ENCODE peak calls at places on chromosomes 3 and 15, in four cellular contexts. K is HepG2, W is WTC11, P is GM12878. T is an unnamed sample.

GRCh38 chr3:14150078-14150477 is 25.2 kb downstream of the TMEM43 start:
- DNase-seq in W (no peak), K (no peak), P (no peak), T (no peak)

GRCh38 chr3:29195055-29195454 is 85.8 kb upstream of the RBMS3 start:
- DNase-seq in W (no peak), P (no peak), K (no peak), T (no peak)

GRCh38 chr15:76206325-76206976 is 104.8 kb downstream of the ETFA start:
- DNase-seq in W (no peak), P (no peak), K (no peak), T (no peak)

GRCh38 chr15:99485153-99485947 is 80.4 kb upstream of the MEF2A start:
- DNase-seq in W (no peak), K (no peak), P (no peak), T (no peak)

GRCh38 chr3:124266517-124266916 is 274.6 kb upstream of the ROPN1 start:
- DNase-seq in W (no peak), P (no peak), K (no peak), T (no peak)

GRCh38 chr3:190003730-190004129 is 117.0 kb downstream of the P3H2 start:
- DNase-seq in W (no peak), P (no peak), K (no peak), T (no peak)

GRCh38 chr3:147937341-147937740 is 528.2 kb downstream of the ZIC1 start:
- DNase-seq in P (no peak), W (no peak), K (no peak), T (no peak)

GRCh38 chr15:92637621-92638020 is 18.0 kb downstream of the FAM174B start:
- DNase-seq in W (no peak), P (no peak), K (no peak), T (no peak)

GRCh38 chr3:115975796-115976195 is 352.5 kb downstream of the GAP43 start:
- DNase-seq in W (no peak), P (no peak), K (no peak), T (no peak)

GRCh38 chr3:129892486-129892856 is 1.0 kb downstream of the TMCC1 start:
- DNase-seq in W (no peak), P (no peak), K (no peak), T (no peak)

GRCh38 chr15:33675246-33675645 is 293.1 kb upstream of the CHRM5 start:
- DNase-seq in W (no peak), P (no peak), K (no peak), T (peak)

GRCh38 chr3:193594946-193595689 is 2.1 kb downstream of the OPA1 start:
- DNase-seq in K (no peak), P (no peak), W (no peak), T (no peak)

GRCh38 chr3:71579934-71580318 is 3.6 kb downstream of the FOXP1 start:
- DNase-seq in K (peak), P (no peak), W (no peak), T (peak)

GRCh38 chr15:96593735-96594134 is 263.2 kb downstream of the NR2F2 start:
- DNase-seq in W (no peak), P (no peak), K (no peak), T (no peak)

GRCh38 chr15:58182460-58183163 is 44.4 kb downstream of the AQP9 start:
- DNase-seq in W (peak), K (peak), P (no peak), T (peak)

GRCh38 chr15:61654918-61655317 is 405.3 kb downstream of the VPS13C start:
- DNase-seq in W (no peak), K (no peak), P (no peak), T (no peak)

GRCh38 chr3:58200846-58201355 is 9.9 kb downstream of the DNASE1L3 start:
- DNase-seq in W (no peak), P (no peak), K (no peak), T (no peak)

GRCh38 chr3:127578802-127579201 is 11.7 kb downstream of the TPRA1 start:
- DNase-seq in P (no peak), W (no peak), K (no peak), T (no peak)
- TF ChIP-seq NR2C2 in P (no peak), W (no peak), K (no peak), T (no peak)

GRCh38 chr15:57158589-57158988 is 217.7 kb upstream of the CGNL1 start:
- DNase-seq in K (no peak), P (no peak), W (no peak), T (no peak)
- TF ChIP-seq NR2C2 in K (no peak), P (no peak), W (no peak), T (no peak)

DNA sequence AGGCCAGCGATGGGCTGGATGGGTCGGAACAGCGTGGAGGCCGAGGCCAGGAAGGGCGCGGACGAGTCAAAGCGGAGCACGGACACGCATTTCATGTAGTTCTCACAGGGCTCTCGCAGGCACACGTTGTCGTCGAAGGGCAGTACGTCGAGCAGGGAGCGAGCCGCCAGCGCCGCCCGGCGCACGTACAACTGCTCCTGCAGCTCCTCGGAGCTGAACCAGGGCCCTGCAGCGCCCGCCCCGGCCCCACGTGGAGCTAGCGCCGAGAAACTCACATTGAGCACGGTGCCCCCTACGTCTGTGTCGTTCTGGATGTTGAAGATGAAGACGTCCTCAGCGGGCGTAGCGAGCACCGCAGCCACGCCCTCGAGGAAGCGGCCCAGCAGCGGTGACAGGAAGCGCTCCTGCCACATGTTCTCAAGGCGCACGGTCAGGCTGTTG is 5.8 kb downstream of the CELSR3 start:
- DNase-seq in W (no peak), K (no peak), P (no peak), T (no peak)
- TF ChIP-seq NR2C2 in W (peak), K (no peak), P (no peak), T (no peak)

GRCh38 chr3:80771085-80771484 is 990.4 kb downstream of the GBE1 start:
- DNase-seq in K (no peak), W (no peak), P (peak), T (peak)

GRCh38 chr3:80769683-80770082 is 991.8 kb downstream of the GBE1 start:
- DNase-seq in W (peak), P (no peak), K (no peak), T (peak)

GRCh38 chr3:80767599-80767998 is 993.8 kb downstream of the GBE1 start:
- DNase-seq in P (no peak), K (no peak), W (no peak), T (no peak)

DNA sequence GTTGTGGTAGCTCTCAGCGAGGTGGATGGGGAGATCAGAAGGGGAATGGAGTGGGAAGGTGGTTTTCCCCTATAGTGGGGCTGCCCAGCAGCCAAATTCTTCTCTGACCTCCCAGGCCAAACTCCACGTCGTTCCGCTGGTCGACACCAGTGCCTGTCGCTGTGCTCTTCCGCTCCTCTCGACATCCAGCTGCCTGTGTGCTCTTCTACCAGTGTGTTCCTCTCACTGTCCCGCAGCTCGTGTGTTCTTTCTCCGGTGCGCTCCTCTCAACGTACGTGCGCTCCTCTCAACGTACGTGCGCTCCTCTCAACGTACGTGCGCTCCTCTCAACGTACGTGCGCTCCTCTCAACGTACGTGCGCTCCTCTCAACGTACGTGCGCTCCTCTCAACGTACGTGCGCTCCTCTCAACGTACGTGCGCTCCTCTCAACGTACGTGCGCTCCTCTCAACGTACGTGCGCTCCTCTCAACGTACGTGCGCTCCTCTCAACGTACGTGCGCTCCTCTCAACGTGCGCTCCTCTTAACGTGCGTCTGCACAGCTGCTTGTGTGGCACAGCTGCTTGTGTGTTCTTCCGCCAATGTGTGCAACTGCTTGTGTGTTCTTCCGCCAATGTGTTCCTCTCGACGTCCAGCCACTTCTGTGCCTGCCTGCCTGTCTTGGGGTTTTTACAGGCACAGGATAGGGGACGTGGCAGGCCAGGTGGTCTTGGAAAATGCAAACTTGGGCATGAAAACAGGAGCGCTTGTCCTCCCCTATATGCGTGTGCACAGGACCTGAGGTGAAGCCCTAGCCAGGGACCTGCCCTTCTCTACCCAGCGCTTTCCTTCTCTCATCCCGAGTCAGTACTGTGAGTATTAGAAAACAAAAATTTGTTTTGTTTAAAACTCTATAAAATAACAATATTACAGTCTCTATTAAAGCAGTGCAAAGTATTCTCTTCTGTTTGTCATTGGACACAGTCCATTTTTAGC is 991.1 kb downstream of the GBE1 start:
- DNase-seq in P (peak), W (no peak), K (no peak), T (peak)
- TF ChIP-seq NR2C2 in P (no peak), W (no peak), K (no peak), T (no peak)

DNA sequence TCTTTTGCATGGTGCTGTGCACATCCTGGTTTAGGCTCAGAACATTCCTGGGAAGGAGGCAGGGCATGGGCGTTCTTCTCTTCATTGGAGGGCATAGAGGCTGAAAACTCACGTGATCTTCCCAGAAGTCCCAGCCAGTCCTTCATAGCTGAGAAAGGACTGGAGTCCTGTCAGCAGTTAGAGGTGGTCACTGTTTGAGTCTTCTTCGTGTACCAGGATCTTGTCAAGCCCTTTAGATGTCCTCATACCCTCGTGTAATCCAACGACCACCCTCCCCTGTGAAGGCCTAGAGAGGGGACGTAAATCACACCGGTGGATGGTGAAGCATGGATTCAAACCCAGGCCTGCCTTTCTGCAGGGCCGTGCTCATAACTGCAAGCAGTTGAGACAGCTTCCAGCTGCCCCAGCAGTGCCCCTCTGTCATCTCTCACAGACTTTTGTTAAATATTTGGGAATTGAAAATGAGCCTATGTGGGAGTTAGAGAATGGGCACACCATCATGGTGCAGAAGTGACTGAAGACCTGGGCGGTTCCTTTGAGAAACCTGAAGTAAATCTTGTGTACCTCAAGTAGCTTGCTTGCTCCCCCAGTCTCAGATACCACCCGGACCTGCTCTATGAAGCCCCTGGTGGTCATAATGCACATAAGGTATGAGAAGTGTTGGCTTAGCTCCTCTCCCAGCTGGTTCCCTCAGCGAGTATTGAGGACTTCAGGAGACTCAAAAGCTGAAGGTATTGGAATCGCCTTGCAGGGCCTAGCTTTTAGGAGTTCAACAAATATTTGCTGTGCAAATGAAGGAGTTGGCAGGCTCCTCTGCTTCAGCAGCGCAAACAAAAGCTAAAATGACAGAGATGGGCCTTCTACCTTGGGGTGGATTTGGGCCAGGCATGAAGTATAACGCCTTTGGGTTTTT is 1.4 kb downstream of the CMTM8 start:
- DNase-seq in W (peak), K (peak), P (no peak), T (peak)
- TF ChIP-seq NR2C2 in W (no peak), K (no peak), P (no peak), T (no peak)

GRCh38 chr3:195570912-195571311 is 12.8 kb downstream of the APOD start:
- DNase-seq in P (no peak), W (no peak), K (no peak), T (no peak)
- TF ChIP-seq NR2C2 in P (no peak), W (no peak), K (no peak), T (no peak)

GRCh38 chr3:182259579-182259978 is 533.7 kb upstream of the ATP11B start:
- DNase-seq in P (no peak), K (no peak), W (peak), T (no peak)

GRCh38 chr3:182261084-182261483 is 532.2 kb upstream of the ATP11B start:
- DNase-seq in P (no peak), W (no peak), K (no peak), T (no peak)

GRCh38 chr3:182255095-182255600 is 538.2 kb upstream of the ATP11B start:
- DNase-seq in W (no peak), K (no peak), P (no peak), T (no peak)

GRCh38 chr3:182257361-182257760 is 535.9 kb upstream of the ATP11B start:
- DNase-seq in P (no peak), K (no peak), W (no peak), T (no peak)

GRCh38 chr3:182258538-182259177 is 534.6 kb upstream of the ATP11B start:
- DNase-seq in K (peak), P (no peak), W (no peak), T (no peak)
- TF ChIP-seq NR2C2 in K (no peak), P (no peak), W (no peak), T (no peak)

DNA sequence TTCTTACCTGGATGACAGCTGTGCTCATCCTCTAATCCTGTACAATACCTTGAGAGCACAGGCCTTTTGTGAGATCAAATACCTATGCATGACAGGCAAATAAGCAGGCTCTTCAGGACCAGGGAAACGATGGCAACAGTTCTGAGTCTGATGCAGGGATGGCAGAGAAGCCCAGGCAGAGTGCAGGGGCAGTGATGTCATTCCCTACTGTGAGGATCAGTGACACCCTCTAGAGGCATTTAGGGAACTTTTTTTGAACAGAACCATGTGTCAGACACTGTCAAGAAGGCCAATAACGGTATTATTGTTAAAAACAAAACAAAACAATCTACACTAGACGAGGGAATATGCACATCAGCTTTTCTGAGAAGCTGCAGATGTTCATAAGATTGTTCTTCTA is 314.8 kb upstream of the CTDSPL start:
- DNase-seq in K (peak), W (no peak), P (no peak), T (peak)
- TF ChIP-seq NR2C2 in K (no peak), W (no peak), P (no peak), T (no peak)

GRCh38 chr15:67194171-67195114 is 60.0 kb downstream of the AAGAB start:
- DNase-seq in W (no peak), K (no peak), P (no peak), T (no peak)
- TF ChIP-seq NR2C2 in W (no peak), K (no peak), P (no peak), T (no peak)

T was measured in K562.